ENCODE peak calls at places on chromosomes 16 and 17, in five cellular contexts. U is neural progenitor cell, Z is AG09309, J is fibroblast of pulmonary artery, Y is NB4. I is an unnamed sample.
A peak's percentile ranks its signal among the peaks of the same experiment; 100 is the strongest.

GRCh38 chr16:65547799-65548446 is 426.1 kb upstream of the CDH11 start:
- DNase-seq in U (peak; percentile 36), Z (peak; percentile 99), J (peak; percentile 97), Y (no peak), I (peak; percentile 100)

GRCh38 chr16:25108054-25108453 is 3.5 kb upstream of the LCMT1 start:
- DNase-seq in U (no peak), Z (no peak), J (no peak), Y (peak; percentile 55), I (no peak)

GRCh38 chr16:65667013-65667578 is 545.2 kb upstream of the CDH11 start:
- DNase-seq in U (peak; percentile 72), Z (no peak), J (peak; percentile 55), Y (peak; percentile 20), I (peak; percentile 61)

GRCh38 chr17:59365383-59365981 is 34.0 kb downstream of the YPEL2 start:
- DNase-seq in U (peak; percentile 94), Z (no peak), J (no peak), Y (peak; percentile 14), I (no peak)

GRCh38 chr17:76145231-76146052 is 4.4 kb upstream of the FOXJ1 start:
- DNase-seq in U (no peak), Z (no peak), J (no peak), Y (no peak), I (no peak)

GRCh38 chr16:10616744-10617640 is 36.6 kb upstream of the EMP2 start:
- DNase-seq in U (peak; percentile 36), Z (no peak), J (peak; percentile 28), Y (peak; percentile 18), I (peak; percentile 69)

GRCh38 chr17:2239882-2240430 is 63.6 kb downstream of the SMG6 start:
- DNase-seq in U (no peak), Z (peak; percentile 53), J (peak; percentile 89), Y (no peak), I (peak; percentile 84)

GRCh38 chr16:84136331-84137125 is 8.4 kb downstream of the HSDL1 start:
- DNase-seq in U (peak; percentile 67), Z (no peak), J (no peak), Y (no peak), I (no peak)

GRCh38 chr17:82400830-82401229 is 17.3 kb upstream of the HEXD start:
- DNase-seq in U (no peak), Z (no peak), J (no peak), Y (peak; percentile 93), I (peak; percentile 55)

GRCh38 chr17:9343513-9343912 is 232.1 kb downstream of the STX8 start:
- DNase-seq in U (peak; percentile 60), Z (no peak), J (peak; percentile 33), Y (no peak), I (no peak)

GRCh38 chr16:85441189-85441889 is 171.8 kb upstream of the GSE1 start:
- DNase-seq in U (peak; percentile 41), Z (no peak), J (no peak), Y (peak; percentile 75), I (no peak)

GRCh38 chr16:72565137-72565536 is 393.2 kb upstream of the PMFBP1 start:
- DNase-seq in U (no peak), Z (no peak), J (no peak), Y (no peak), I (no peak)

GRCh38 chr17:40480501-40481003 is 20.9 kb downstream of the TNS4 start:
- DNase-seq in U (no peak), Z (no peak), J (peak; percentile 84), Y (peak; percentile 64), I (peak; percentile 78)

GRCh38 chr16:2428051-2428786 is 1.0 kb upstream of the CCNF start:
- DNase-seq in U (peak; percentile 64), Z (no peak), J (peak; percentile 27), Y (peak; percentile 47), I (no peak)

GRCh38 chr16:28846933-28847273 is 755 bp upstream of the TUFM start:
- DNase-seq in U (peak; percentile 21), Z (no peak), J (no peak), Y (no peak), I (no peak)

GRCh38 chr16:31354394-31355291 is at the start of gene ITGAX:
- DNase-seq in U (no peak), Z (no peak), J (peak; percentile 44), Y (peak; percentile 90), I (no peak)

GRCh38 chr17:41530062-41531048 is 2.2 kb upstream of the KRT19 start:
- DNase-seq in U (no peak), Z (peak; percentile 77), J (peak; percentile 85), Y (peak; percentile 52), I (peak; percentile 67)

DNA sequence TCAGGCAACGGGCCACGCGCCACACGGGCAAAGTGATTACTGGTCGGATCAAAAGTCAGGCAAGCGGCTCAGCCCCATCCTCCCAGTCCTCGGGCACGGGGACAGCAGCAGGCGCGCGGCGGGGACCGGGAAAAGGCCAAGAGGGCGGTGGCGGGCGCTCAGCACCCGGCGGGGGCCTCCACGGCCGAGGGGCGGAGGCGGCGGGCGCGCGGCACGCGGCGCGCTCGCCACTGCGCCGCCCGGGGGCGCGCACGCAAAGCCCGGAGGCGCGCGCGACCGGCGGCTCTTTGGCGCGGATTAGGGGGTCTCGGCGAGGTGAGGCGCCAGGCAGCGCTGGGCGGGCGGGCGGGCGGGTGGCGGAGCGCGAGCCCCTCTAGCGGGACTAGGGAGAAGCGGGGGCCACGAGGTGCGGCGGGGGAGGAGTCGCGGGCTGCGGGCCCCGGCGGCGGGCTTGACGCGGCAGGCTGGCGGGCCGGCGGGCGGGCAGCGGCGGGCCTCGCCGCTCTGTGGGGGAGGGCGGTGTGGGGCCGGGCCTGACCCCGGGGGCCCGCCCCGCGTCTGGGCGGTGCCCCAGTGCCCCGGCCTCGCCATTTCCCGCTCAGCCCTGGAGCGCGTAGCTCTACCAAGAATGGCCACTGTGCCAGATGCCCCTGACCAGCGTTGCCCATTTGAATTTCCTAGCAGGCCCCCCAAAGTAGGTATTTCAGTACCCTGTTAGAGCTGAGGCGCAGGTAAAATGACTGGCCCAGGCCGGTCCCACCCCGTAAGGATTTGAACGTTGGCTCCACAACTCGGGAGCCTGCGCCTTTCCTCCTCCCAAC is at the start of the genes ACACA and TADA2A:
- DNase-seq in U (peak; percentile 94), Z (no peak), J (peak; percentile 80), Y (peak; percentile 92), I (peak; percentile 73)
- TF ChIP-seq CTCF in U (no peak), Z (no peak), J (no peak), Y (no peak), I (no peak)

GRCh38 chr17:32485261-32485955 is 1.4 kb upstream of the CDK5R1 start:
- DNase-seq in U (no peak), Z (no peak), J (no peak), Y (no peak), I (no peak)
- H3K4me3 ChIP-seq in U (no peak overlapping the region), Z (no peak overlapping the region), J (no peak overlapping the region), Y (no peak overlapping the region), I (no peak overlapping the region)

DNA sequence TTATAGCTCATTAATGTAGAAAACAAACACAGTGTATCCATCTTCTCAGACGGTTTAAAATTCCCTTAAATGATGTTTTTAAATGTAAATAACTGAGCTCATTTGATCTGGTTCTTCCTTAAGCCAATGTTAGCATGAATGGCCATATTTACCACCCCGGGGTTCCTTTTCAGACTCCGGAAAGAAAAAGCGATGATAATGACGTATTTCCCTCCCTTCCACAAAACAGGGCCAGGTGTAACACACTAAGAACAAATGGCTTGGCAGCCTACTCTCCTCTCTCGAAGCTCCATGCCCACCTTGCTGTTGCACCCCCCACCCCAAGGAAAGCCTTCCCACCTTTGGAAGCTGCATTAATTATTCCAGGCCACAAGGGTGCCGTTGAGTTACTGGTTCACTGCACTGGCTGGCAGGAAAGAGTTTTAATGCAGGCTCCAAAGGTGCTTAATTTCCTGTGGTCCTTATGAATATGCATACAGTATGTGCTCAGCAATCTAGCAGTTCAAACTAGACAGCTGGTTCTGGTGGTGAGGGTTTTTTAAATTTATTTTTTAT is 378.9 kb downstream of the WWOX start:
- DNase-seq in U (peak; percentile 30), Z (no peak), J (no peak), Y (no peak), I (no peak)
- TF ChIP-seq CTCF in U (peak; percentile 32), Z (no peak), J (no peak), Y (no peak), I (peak; percentile 12)

GRCh38 chr17:27504188-27504995 is 48.1 kb downstream of the KSR1 start:
- DNase-seq in U (no peak), Z (no peak), J (peak; percentile 31), Y (no peak), I (no peak)

GRCh38 chr17:27511154-27511553 is 54.9 kb downstream of the KSR1 start:
- DNase-seq in U (no peak), Z (no peak), J (no peak), Y (no peak), I (no peak)

GRCh38 chr17:27502526-27503324 is 46.5 kb downstream of the KSR1 start:
- DNase-seq in U (no peak), Z (peak; percentile 41), J (peak; percentile 82), Y (no peak), I (peak; percentile 98)

GRCh38 chr17:27503636-27504035 is 47.4 kb downstream of the KSR1 start:
- DNase-seq in U (no peak), Z (no peak), J (no peak), Y (no peak), I (no peak)

GRCh38 chr17:27506348-27507218 is 50.3 kb downstream of the KSR1 start:
- DNase-seq in U (peak; percentile 35), Z (no peak), J (no peak), Y (peak; percentile 50), I (no peak)
- H3K4me3 ChIP-seq in U (no peak overlapping the region), Z (no peak overlapping the region), J (no peak overlapping the region), Y (no peak overlapping the region), I (no peak overlapping the region)